ENCODE peak calls at places on chromosomes 6 and 20, in eight cellular contexts. I is LHCN-M2, S is fibroblast of the aortic adventitia, Z is astrocyte of the cerebellum, X is adrenal gland, E is cardiac muscle cell, L is NCI-H1105, J is lung. W is an unnamed sample.

GRCh38 chr6:89413006-89413400 is 930 bp upstream of the RRAGD start:
- DNase-seq in E (no peak), L (no peak), I (no peak), S (no peak), Z (no peak), J (no peak), X (no peak), W (no peak)

GRCh38 chr6:100296810-100297544 is 167.7 kb downstream of the SIM1 start:
- DNase-seq in I (peak), L (peak), S (peak), J (no peak), X (no peak), E (no peak), Z (peak), W (peak)

GRCh38 chr6:23663652-23664051 is 462.4 kb upstream of the NRSN1 start:
- DNase-seq in E (no peak), Z (no peak), S (no peak), L (peak), I (no peak), J (no peak), X (peak), W (no peak)

GRCh38 chr20:36717657-36718056 is 28.2 kb downstream of the NDRG3 start:
- DNase-seq in L (no peak), Z (no peak), X (no peak), S (peak), I (peak), J (no peak), E (peak), W (peak)

GRCh38 chr6:130598021-130598989 is 228.9 kb upstream of the SMLR1 start:
- DNase-seq in E (no peak), Z (peak), J (no peak), X (no peak), L (no peak), I (peak), S (peak), W (peak)

GRCh38 chr6:29563435-29563834 is 3.9 kb upstream of the UBD start:
- DNase-seq in I (no peak), X (no peak), S (no peak), L (no peak), E (no peak), Z (no peak), J (no peak), W (no peak)

GRCh38 chr20:63023071-63023835 is 16.5 kb upstream of the BHLHE23 start:
- DNase-seq in X (no peak), Z (no peak), S (no peak), E (no peak), L (no peak), I (no peak), J (no peak), W (no peak)

GRCh38 chr6:50952092-50952932 is 133.6 kb downstream of the TFAP2B start:
- DNase-seq in X (no peak), L (peak), I (no peak), Z (no peak), J (no peak), E (peak), S (peak), W (no peak)

GRCh38 chr6:44276667-44277640 is 6.7 kb downstream of the TMEM151B start:
- DNase-seq in X (no peak), Z (no peak), E (no peak), J (no peak), S (no peak), L (no peak), I (no peak), W (no peak)

GRCh38 chr20:13430346-13431002 is 208.3 kb downstream of the TASP1 start:
- DNase-seq in I (no peak), S (peak), L (no peak), X (no peak), Z (peak), J (no peak), E (no peak), W (no peak)

GRCh38 chr6:85556992-85557668 is 36.5 kb downstream of the SNX14 start:
- DNase-seq in L (no peak), E (no peak), Z (no peak), S (no peak), I (no peak), J (no peak), X (no peak), W (no peak)

GRCh38 chr6:113782641-113783040 is 74.5 kb upstream of the MARCKS start:
- DNase-seq in I (no peak), Z (no peak), L (no peak), X (no peak), J (no peak), S (no peak), E (no peak), W (no peak)